ENCODE peak calls at places on chromosomes 12 and 14, in five cellular contexts. J is adrenal gland, G is A549, V is stomach, B is ovary. Y is an unnamed sample.
A peak's percentile ranks its signal among the peaks of the same experiment; 100 is the strongest.

GRCh38 chr14:22265319-22266140 is 323.5 kb downstream of the DAD1 start:
- DNase-seq in J (peak; percentile 58), G (no peak), V (no peak), B (no peak), Y (no peak)

GRCh38 chr12:53508534-53509199 is 1.4 kb upstream of the NPFF start:
- DNase-seq in J (peak; percentile 95), G (peak; percentile 77), V (peak; percentile 90), B (peak; percentile 89), Y (peak; percentile 76)

GRCh38 chr14:63853831-63854293 is 1.1 kb downstream of the SYNE2 start:
- DNase-seq in J (peak; percentile 72), G (peak; percentile 60), V (peak; percentile 65), B (peak; percentile 58), Y (no peak)

GRCh38 chr12:55694188-55694515 is 13.6 kb downstream of the ITGA7 start:
- DNase-seq in J (no peak), G (no peak), V (no peak), B (no peak), Y (no peak)

GRCh38 chr14:101004954-101005353 is 101.4 kb upstream of the RTL1 start:
- DNase-seq in J (peak; percentile 54), G (no peak), V (no peak), B (no peak), Y (no peak)

GRCh38 chr12:65725376-65725775 is 98.9 kb upstream of the HMGA2 start:
- DNase-seq in J (no peak), G (no peak), V (no peak), B (no peak), Y (no peak)

GRCh38 chr12:124518051-124518932 is 49.1 kb downstream of the NCOR2 start:
- DNase-seq in J (peak; percentile 100), G (peak; percentile 98), V (peak; percentile 99), B (peak; percentile 99), Y (peak; percentile 40)

GRCh38 chr12:39892146-39892545 is 213.7 kb downstream of the SLC2A13 start:
- DNase-seq in J (peak; percentile 59), G (no peak), V (no peak), B (no peak), Y (no peak)

GRCh38 chr12:43763769-43764168 is 5.0 kb downstream of the IRAK4 start:
- DNase-seq in J (no peak), G (no peak), V (no peak), B (no peak), Y (no peak)

GRCh38 chr14:77265561-77266335 is 5.3 kb downstream of the NGB start:
- DNase-seq in J (no peak), G (no peak), V (no peak), B (no peak), Y (no peak)

GRCh38 chr14:75823334-75823733 is 158.5 kb downstream of the TGFB3 start:
- DNase-seq in J (no peak), G (no peak), V (no peak), B (no peak), Y (no peak)

GRCh38 chr12:60210756-60211155 is 614.9 kb downstream of the SLC16A7 start:
- DNase-seq in J (no peak), G (no peak), V (no peak), B (no peak), Y (no peak)

GRCh38 chr12:57370696-57371095 is 60.1 kb downstream of the R3HDM2 start:
- DNase-seq in J (no peak), G (no peak), V (no peak), B (no peak), Y (no peak)

GRCh38 chr12:85963322-85963721 is 89.2 kb downstream of the NTS start:
- DNase-seq in J (no peak), G (no peak), V (no peak), B (no peak), Y (no peak)

GRCh38 chr14:59028476-59029202 is 159.8 kb upstream of the DAAM1 start:
- DNase-seq in J (peak; percentile 77), G (peak; percentile 68), V (peak; percentile 55), B (peak; percentile 71), Y (peak; percentile 57)

GRCh38 chr12:52175411-52176350 is 16.1 kb downstream of the KRT80 start:
- DNase-seq in J (no peak), G (no peak), V (no peak), B (no peak), Y (no peak)

GRCh38 chr14:75711134-75711795 is 50.2 kb downstream of the TTLL5 start:
- DNase-seq in J (peak; percentile 55), G (peak; percentile 51), V (peak; percentile 40), B (no peak), Y (peak; percentile 33)

GRCh38 chr14:22039938-22040780 is 366.5 kb upstream of the OR4E1 start:
- DNase-seq in J (no peak), G (peak; percentile 18), V (no peak), B (no peak), Y (no peak)

GRCh38 chr12:42156232-42156631 is 11.6 kb upstream of the GXYLT1 start:
- DNase-seq in J (no peak), G (peak; percentile 91), V (no peak), B (no peak), Y (no peak)

GRCh38 chr12:26832817-26833691 is at the start of gene ITPR2:
- DNase-seq in J (peak; percentile 97), G (peak; percentile 88), V (peak; percentile 96), B (peak; percentile 95), Y (peak; percentile 93)
- TF ChIP-seq POLR2A in J (peak; percentile 91), G (peak; percentile 88), V (no peak), B (peak; percentile 88), Y (peak; percentile 55)

DNA sequence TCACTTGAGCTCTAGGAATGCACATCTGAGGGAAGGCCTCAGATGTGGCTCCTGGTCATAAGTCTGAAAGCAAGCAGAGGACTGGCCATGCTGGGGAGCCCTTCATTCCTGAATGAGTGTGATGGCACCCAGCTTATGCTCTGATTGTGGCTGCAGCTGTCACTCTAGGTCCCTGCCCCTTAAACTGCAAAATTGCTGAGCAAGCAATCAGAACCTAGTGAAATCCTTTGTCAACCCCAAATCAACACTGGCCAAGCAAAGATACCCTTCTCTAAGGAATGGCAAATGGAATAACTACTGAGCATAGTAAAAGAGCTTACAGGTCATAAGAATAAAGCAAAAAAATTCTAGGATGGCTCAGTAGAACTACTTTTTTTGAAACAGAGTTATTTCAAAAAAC is 4.3 kb upstream of the PLEKHG7 start:
- DNase-seq in J (no peak), G (no peak), V (no peak), B (no peak), Y (no peak)
- TF ChIP-seq POLR2A in J (no peak), G (no peak), V (no peak), B (no peak), Y (no peak)

DNA sequence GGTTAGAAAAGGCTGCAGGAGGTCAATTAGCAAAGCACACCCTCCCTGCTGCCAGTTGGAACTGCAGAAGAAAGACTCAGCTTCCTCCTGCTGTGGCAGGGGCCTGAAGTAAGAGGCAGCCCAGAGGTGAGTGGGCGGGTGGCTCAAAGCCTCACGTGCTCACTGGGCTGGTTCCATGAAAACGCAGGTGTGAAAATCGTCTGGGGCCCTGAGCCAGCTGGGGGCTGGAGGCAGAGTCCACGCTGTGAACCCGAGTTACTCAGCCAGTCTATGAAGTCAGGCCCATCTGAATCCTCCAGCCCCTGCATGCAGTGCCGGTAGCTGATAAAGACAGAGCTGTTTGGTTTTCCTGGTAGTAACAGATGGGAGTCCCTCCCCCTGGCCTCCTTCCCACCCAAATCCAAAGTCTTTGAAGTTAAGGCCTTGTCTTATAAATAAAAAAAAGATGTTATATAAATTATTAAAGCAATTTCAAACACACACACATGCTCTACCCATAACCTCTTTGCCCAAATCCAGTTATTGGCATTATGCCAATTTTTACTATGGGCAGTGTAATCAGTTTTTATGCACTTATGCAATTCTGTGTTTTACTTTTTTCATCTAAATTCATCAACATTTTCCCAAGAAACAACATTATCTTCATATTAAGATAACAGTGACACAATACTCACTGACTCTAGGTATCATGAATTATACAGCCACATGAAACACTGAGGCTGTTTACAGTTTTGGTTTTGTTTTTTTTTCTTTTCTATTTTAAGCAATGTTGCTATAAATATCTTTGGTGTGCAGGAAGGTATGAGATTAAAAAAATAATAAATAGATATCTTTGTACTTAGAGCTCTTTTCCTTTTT is 57.9 kb upstream of the PNMA1 start:
- DNase-seq in J (peak; percentile 82), G (no peak), V (peak; percentile 86), B (peak; percentile 79), Y (peak; percentile 93)
- TF ChIP-seq POLR2A in J (no peak), G (no peak), V (no peak), B (no peak), Y (peak; percentile 27)

DNA sequence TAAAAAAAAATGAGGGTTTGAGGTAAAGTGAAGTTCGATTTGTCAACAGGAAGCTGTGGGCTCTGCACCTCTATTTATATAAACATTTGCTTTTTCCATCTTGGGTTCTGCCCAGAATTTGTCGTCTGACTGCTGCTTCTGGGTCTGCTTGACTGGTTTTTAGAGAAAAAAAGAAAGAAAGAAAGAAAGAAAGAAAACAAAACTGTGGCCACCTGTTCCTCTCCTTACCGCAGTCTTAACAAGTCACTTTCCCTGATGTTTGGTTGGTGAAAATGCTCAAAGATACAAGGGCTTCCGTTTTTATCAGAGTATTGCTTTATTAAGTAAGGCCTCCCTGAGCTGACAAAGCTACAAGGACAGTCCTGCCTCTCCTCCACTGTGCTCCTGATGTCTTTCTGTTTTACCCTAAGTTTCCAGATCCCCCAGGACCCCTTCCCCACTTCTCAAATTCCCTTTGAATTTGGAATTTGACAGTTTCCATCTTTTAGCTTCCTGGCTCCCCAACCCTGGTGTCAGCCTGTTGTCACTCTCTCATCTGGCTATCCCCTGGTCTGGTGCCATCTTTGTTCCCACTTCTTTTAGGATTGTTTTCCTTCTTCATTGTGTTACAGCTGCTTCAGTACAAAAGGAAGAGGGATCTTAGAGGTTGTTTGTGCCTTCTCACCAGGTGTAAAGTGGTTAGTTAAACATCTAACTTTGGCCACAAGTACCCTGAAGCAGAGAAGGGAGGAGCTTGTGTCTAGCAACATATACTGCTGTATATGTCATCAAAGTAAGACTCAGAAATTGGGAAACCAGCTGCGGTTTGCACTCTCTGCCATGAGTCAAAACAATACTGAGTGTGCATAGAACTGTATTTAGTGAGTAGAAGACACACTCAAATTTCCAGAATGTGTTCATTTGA is 18.0 kb downstream of the MFAP5 start:
- DNase-seq in J (no peak), G (no peak), V (no peak), B (no peak), Y (no peak)
- TF ChIP-seq POLR2A in J (no peak), G (no peak), V (no peak), B (no peak), Y (no peak)

GRCh38 chr12:64404470-64405446 is 566 bp downstream of the XPOT start:
- DNase-seq in J (peak; percentile 73), G (peak; percentile 83), V (peak; percentile 51), B (no peak), Y (peak; percentile 95)
- TF ChIP-seq POLR2A in J (peak; percentile 84), G (peak; percentile 55), V (no peak), B (peak; percentile 62), Y (peak; percentile 84)

GRCh38 chr12:111596985-111597730 is 2.0 kb downstream of the ATXN2 start:
- DNase-seq in J (peak; percentile 87), G (peak; percentile 85), V (peak; percentile 65), B (peak; percentile 37), Y (peak; percentile 80)

GRCh38 chr12:111599459-111600295 is 562 bp upstream of the ATXN2 start:
- DNase-seq in J (peak; percentile 94), G (peak; percentile 98), V (peak; percentile 85), B (peak; percentile 93), Y (peak; percentile 94)

GRCh38 chr12:111600296-111600562 is 1.1 kb upstream of the ATXN2 start:
- DNase-seq in J (no peak), G (no peak), V (no peak), B (no peak), Y (no peak)

GRCh38 chr12:111598637-111599458 is at the start of gene ATXN2:
- DNase-seq in J (peak; percentile 74), G (no peak), V (peak; percentile 55), B (no peak), Y (no peak)

GRCh38 chr12:111597731-111598636 is 1.1 kb downstream of the ATXN2 start:
- DNase-seq in J (peak; percentile 68), G (peak; percentile 52), V (peak; percentile 60), B (peak; percentile 76), Y (peak; percentile 66)
- TF ChIP-seq POLR2A in J (no peak), G (peak; percentile 23), V (no peak), B (peak; percentile 4), Y (no peak)

Y was measured in erythroblast.